ENCODE peak calls at places on chromosome 6, in ten cellular contexts. J is endothelial cell of umbilical vein, U is HCT116, M is spleen, X is suprapubic skin, V is H1, L is GM23338, I is GM12878, R is HL-60, Z is Panc1. Y is an unnamed sample.
A peak's percentile ranks its signal among the peaks of the same experiment; 100 is the strongest.

GRCh38 chr6:705047-705446 is 12.1 kb upstream of the EXOC2 start:
- DNase-seq in J (no peak), U (no peak), M (no peak), X (no peak), V (no peak), L (no peak), I (no peak), R (no peak), Z (no peak), Y (no peak)

GRCh38 chr6:153045271-153045670 is 42.8 kb upstream of the MTRF1L start:
- DNase-seq in J (no peak), U (no peak), M (no peak), X (no peak), V (no peak), L (no peak), I (no peak), R (no peak), Z (no peak), Y (no peak)

GRCh38 chr6:22570185-22570551 is 802 bp downstream of the HDGFL1 start:
- DNase-seq in J (no peak), U (no peak), M (no peak), X (no peak), V (no peak), L (peak; percentile 6), I (no peak), R (no peak), Z (no peak), Y (no peak)

GRCh38 chr6:135383297-135383696 is 114.2 kb downstream of the AHI1 start:
- DNase-seq in J (no peak), U (no peak), M (no peak), X (no peak), V (no peak), L (no peak), I (no peak), R (no peak), Z (no peak), Y (no peak)

GRCh38 chr6:75266716-75267291 is 17.8 kb downstream of the TMEM30A start:
- DNase-seq in J (peak; percentile 75), U (no peak), M (no peak), X (no peak), V (no peak), L (peak; percentile 71), I (no peak), R (no peak), Z (no peak), Y (no peak)

GRCh38 chr6:36305885-36306284 is 30.8 kb downstream of the BNIP5 start:
- DNase-seq in J (no peak), U (no peak), M (no peak), X (no peak), V (no peak), L (no peak), I (no peak), R (no peak), Z (no peak), Y (peak; percentile 53)

GRCh38 chr6:163180874-163181541 is 233.5 kb upstream of the QKI start:
- DNase-seq in J (peak; percentile 71), U (peak; percentile 41), M (no peak), X (no peak), V (peak; percentile 70), L (peak; percentile 86), I (no peak), R (peak; percentile 4), Z (peak; percentile 50), Y (peak; percentile 82)

GRCh38 chr6:43325876-43326275 is 17.2 kb upstream of the CRIP3 start:
- DNase-seq in J (no peak), U (no peak), M (no peak), X (no peak), V (no peak), L (no peak), I (no peak), R (no peak), Z (no peak), Y (no peak)

GRCh38 chr6:125102901-125103300 is 50.7 kb upstream of the TPD52L1 start:
- DNase-seq in J (peak; percentile 54), U (peak; percentile 21), M (no peak), X (no peak), V (no peak), L (no peak), I (no peak), R (no peak), Z (no peak), Y (no peak)

DNA sequence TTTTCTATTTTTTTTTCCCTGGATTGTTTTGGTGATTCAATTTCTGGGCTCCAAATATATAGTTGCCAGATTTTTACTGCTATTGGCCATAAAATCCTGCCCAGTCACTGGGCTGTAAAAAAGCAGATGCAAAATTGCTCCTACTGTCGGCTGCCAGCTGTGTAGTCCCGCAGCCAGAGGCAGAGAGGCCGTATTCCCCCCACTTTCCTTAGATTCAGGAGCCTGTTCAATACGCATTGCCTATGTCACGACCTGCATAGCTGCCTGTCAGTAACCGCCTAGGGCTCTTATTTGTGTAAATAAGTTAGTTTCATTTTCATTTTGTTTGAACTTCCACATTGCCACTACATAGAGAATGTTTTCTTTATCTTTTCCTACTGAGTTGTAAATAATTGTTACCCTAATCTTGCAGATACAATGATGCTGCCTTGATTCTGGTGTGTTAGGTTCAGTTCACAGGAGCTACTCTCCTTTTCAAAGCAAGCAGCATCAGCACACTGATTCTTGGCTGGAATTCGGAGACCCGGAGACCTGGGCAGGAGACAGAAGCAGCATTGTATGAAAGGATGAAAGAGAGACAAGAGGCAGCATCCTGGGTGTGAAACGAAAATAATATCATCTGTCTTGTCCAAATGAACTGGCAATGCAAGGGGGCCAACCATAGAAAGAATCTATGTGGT is 46.0 kb upstream of the UST start:
- DNase-seq in J (no peak), U (no peak), M (no peak), X (no peak), V (no peak), L (peak; percentile 37), I (no peak), R (no peak), Z (no peak), Y (no peak)
- H3K4me3 ChIP-seq in J (no peak overlapping the region), U (no peak overlapping the region), M (peak overlapping the region; percentile 38), X (peak overlapping the region; percentile 35), V (no peak overlapping the region), L (no peak overlapping the region), I (peak overlapping the region; percentile 46), R (peak overlapping the region; percentile 9), Z (peak overlapping the region; percentile 48), Y (no peak overlapping the region)

GRCh38 chr6:122178988-122179387 is 220.5 kb upstream of the HSF2 start:
- DNase-seq in J (no peak), U (no peak), M (no peak), X (no peak), V (no peak), L (no peak), I (no peak), R (no peak), Z (no peak), Y (no peak)

GRCh38 chr6:122184260-122184934 is 215.1 kb upstream of the HSF2 start:
- DNase-seq in J (peak; percentile 32), U (peak; percentile 19), M (no peak), X (no peak), V (no peak), L (no peak), I (no peak), R (no peak), Z (no peak), Y (no peak)

GRCh38 chr6:122180132-122180531 is 219.3 kb upstream of the HSF2 start:
- DNase-seq in J (no peak), U (no peak), M (no peak), X (no peak), V (no peak), L (no peak), I (no peak), R (no peak), Z (no peak), Y (no peak)
- TF ChIP-seq CTCF in J (no peak), U (peak; percentile 35), M (no peak), X (no peak), V (no peak), L (peak; percentile 64), I (no peak), R (no peak), Z (no peak), Y (no peak)

GRCh38 chr6:127119361-127120108 is 1.1 kb downstream of the RSPO3 start:
- DNase-seq in J (peak; percentile 35), U (no peak), M (peak; percentile 74), X (peak; percentile 61), V (peak; percentile 81), L (peak; percentile 77), I (no peak), R (no peak), Z (no peak), Y (no peak)
- TF ChIP-seq POLR2AphosphoS5 in J (no peak), U (no peak), M (no peak), X (no peak), V (no peak), L (no peak), I (no peak), R (no peak), Z (no peak), Y (no peak)

GRCh38 chr6:47545223-47545622 is 67.6 kb downstream of the CD2AP start:
- DNase-seq in J (no peak), U (no peak), M (peak; percentile 33), X (no peak), V (no peak), L (no peak), I (no peak), R (no peak), Z (no peak), Y (no peak)
- H3K4me3 ChIP-seq in J (no peak overlapping the region), U (no peak overlapping the region), M (no peak overlapping the region), X (no peak overlapping the region), V (no peak overlapping the region), L (no peak overlapping the region), I (no peak overlapping the region), R (no peak overlapping the region), Z (no peak overlapping the region), Y (no peak overlapping the region)

GRCh38 chr6:134317471-134318131 is at the start of gene SGK1:
- DNase-seq in J (peak; percentile 29), U (no peak), M (peak; percentile 79), X (no peak), V (peak; percentile 66), L (peak; percentile 81), I (no peak), R (no peak), Z (no peak), Y (no peak)
- TF ChIP-seq CTCF in J (no peak), U (no peak), M (no peak), X (no peak), V (no peak), L (no peak), I (no peak), R (no peak), Z (no peak), Y (no peak)

Y was measured in upper lobe of left lung.